ENCODE peak calls at places on chromosomes 3 and 15, in five cellular contexts. G is astrocyte, K is uterus, W is hepatocyte, J is SJCRH30. X is an unnamed sample.

GRCh38 chr15:52164631-52165265 is 26.4 kb downstream of the GNB5 start:
- DNase-seq in G (no peak), K (no peak), W (no peak), J (no peak), X (no peak)

GRCh38 chr3:13016083-13016725 is 57.0 kb downstream of the IQSEC1 start:
- DNase-seq in G (no peak), K (no peak), W (no peak), J (no peak), X (no peak)

GRCh38 chr3:51974963-51975856 is at the start of gene ABHD14A:
- DNase-seq in G (peak), K (peak), W (peak), J (peak), X (peak)

GRCh38 chr3:45545476-45545875 is 49.1 kb upstream of the LIMD1 start:
- DNase-seq in G (no peak), K (no peak), W (no peak), J (no peak), X (peak)

GRCh38 chr3:51706788-51707731 is at the start of gene GRM2:
- DNase-seq in G (peak), K (peak), W (peak), J (peak), X (peak)

GRCh38 chr15:64762546-64762945 is 12.8 kb downstream of the RBPMS2 start:
- DNase-seq in G (no peak), K (no peak), W (no peak), J (no peak), X (no peak)

GRCh38 chr3:105353485-105354161 is 13.1 kb upstream of the ALCAM start:
- DNase-seq in G (peak), K (no peak), W (peak), J (no peak), X (no peak)

GRCh38 chr3:50457988-50458387 is 45.4 kb downstream of the CACNA2D2 start:
- DNase-seq in G (no peak), K (no peak), W (no peak), J (no peak), X (no peak)

GRCh38 chr15:67839358-67839928 is 402 bp downstream of the RNU6-1 start:
- DNase-seq in G (peak), K (no peak), W (no peak), J (peak), X (peak)

GRCh38 chr15:37095197-37095992 is 5.0 kb downstream of the MEIS2 start:
- DNase-seq in G (no peak), K (peak), W (peak), J (no peak), X (peak)
- H3K27ac ChIP-seq in G (peak), K (peak), W (peak), J (no peak), X (peak)

GRCh38 chr3:157532529-157533297 is 29.5 kb upstream of the VEPH1 start:
- DNase-seq in G (peak), K (no peak), W (peak), J (peak), X (peak)
- H3K4me3 ChIP-seq in G (peak), K (no peak), W (no peak), J (peak), X (no peak)

GRCh38 chr15:80706161-80706560 is 11.1 kb downstream of the ABHD17C start:
- DNase-seq in G (no peak), K (no peak), W (no peak), J (no peak), X (no peak)
- H3K27ac ChIP-seq in G (no peak), K (no peak), W (no peak), J (no peak), X (no peak)

GRCh38 chr3:113240841-113241240 is 29.5 kb downstream of the BOC start:
- DNase-seq in G (no peak), K (no peak), W (no peak), J (no peak), X (no peak)

GRCh38 chr3:113241292-113242033 is 30.1 kb downstream of the BOC start:
- DNase-seq in G (peak), K (peak), W (peak), J (peak), X (peak)

GRCh38 chr3:113243071-113243470 is 31.7 kb downstream of the BOC start:
- DNase-seq in G (no peak), K (no peak), W (no peak), J (no peak), X (no peak)

GRCh38 chr3:113243846-113244245 is 32.5 kb downstream of the BOC start:
- DNase-seq in G (no peak), K (no peak), W (no peak), J (no peak), X (peak)

GRCh38 chr3:113242091-113242581 is 30.8 kb downstream of the BOC start:
- DNase-seq in G (peak), K (peak), W (no peak), J (peak), X (peak)
- H3K4me3 ChIP-seq in G (peak), K (peak), W (no peak), J (peak), X (peak)

DNA sequence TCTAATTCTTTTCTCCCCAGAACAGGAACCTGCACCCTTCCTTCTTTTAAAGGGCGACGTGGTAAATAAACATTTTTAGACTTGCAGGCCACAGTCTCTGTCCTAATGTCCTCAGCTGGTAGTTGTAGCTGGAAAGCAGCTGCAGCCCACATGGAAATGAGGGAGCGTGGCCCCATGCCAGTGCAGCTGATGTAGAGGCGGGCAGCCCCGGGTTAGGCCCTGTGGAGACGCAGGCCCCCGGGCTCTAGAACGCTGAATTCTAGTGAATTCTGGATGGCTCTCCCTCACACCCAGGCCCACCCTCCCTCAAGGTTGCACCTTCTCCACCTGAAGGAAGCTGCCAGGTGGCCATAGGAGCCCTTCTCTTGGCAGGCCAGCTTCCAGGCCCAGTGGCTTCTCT is 52.3 kb downstream of the PGPEP1L start:
- DNase-seq in G (no peak), K (peak), W (no peak), J (no peak), X (no peak)
- H3K27ac ChIP-seq in G (no peak), K (peak), W (no peak), J (no peak), X (no peak)

DNA sequence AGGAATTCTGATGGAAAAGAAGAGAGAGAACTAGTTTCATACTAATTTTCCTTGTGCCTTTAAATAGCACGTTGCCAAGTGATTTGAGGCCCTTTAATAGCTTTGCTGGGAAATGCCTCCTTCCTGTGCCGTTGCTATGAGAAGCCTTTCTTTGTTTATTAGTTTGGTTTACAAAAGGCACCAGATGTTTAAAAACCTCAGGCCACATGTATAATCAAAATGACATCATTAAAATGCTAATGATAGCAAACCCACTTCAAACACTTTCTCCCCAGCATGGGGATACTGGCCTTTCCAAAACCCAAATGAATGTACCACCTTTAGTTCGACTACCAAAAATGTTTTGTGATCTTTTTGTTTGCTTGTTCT is 50.0 kb upstream of the TBC1D23 start:
- DNase-seq in G (peak), K (no peak), W (peak), J (peak), X (no peak)
- H3K4me3 ChIP-seq in G (no peak), K (no peak), W (no peak), J (no peak), X (no peak)

DNA sequence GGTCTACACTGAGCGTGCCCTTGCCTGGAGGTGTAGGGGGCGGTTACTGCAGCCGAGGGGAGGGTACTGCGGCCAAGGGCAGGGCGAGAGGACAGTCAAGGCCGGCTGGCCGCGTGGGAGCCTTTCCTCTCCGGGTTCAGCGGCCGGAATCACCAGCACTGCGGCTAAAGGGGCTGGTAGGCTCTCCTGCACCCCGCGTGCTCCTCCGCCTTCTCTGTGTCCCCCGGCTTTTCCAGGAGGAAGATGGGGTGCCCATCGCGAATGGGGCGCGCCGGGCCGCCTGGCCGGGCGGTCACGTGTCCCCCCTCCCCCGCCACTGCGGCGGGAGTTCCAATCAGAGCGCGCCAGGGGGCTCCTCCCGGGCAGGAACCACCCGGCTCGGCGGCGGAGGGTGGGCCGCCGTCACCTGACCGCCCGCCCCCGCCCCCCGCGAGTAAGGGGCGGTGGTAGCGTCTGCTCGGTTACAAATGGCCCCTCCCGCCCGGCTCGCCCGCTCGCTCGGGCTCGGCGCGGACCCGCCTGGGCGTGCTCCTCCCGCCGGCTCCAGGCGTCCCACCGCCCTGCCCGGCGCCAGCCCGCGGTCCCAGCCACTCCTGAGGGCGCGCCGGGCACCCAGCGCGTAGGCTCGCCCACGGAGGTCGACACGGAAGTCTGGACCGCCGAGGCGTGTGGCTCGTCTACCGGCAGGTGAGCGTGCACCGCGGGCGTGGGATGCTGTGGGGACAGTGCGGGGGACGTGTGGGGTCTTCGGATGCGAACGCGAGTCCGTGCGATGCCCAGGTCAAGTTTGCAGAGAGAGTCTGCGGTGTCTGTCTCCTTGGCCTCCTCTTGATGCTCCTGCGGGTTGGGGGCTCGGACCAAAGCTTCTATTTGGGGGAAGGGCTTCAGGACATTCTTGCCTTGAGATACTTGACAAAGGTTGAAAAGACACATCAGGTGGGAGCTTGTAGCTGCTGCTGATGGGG is 242.6 kb upstream of the TOPAZ1 start:
- DNase-seq in G (no peak), K (no peak), W (peak), J (peak), X (peak)
- H3K27ac ChIP-seq in G (peak), K (no peak), W (no peak), J (peak), X (no peak)

GRCh38 chr15:70605606-70606410 is 157.6 kb downstream of the UACA start:
- DNase-seq in G (peak), K (peak), W (peak), J (peak), X (no peak)
- H3K4me3 ChIP-seq in G (no peak), K (no peak), W (no peak), J (no peak), X (no peak)

X was measured in WERI-Rb-1.